ENCODE peak calls at places on chromosomes 6 and 20, in seven cellular contexts. U is HepG2, D is SK-N-SH, J is HCT116, R is K562, E is H1, Y is GM12878. T is an unnamed sample.

GRCh38 chr6:124223596-124223995 is 419.9 kb downstream of the NKAIN2 start:
- DNase-seq in U (no peak), D (no peak), J (no peak), R (no peak), E (no peak), Y (no peak), T (no peak)

GRCh38 chr6:29632789-29633531 is at the start of gene GABBR1:
- DNase-seq in U (no peak), D (peak), J (peak), R (peak), E (peak), Y (no peak), T (peak)

GRCh38 chr20:57250607-57251343 is 15.7 kb downstream of the BMP7 start:
- DNase-seq in U (no peak), D (peak), J (no peak), R (no peak), E (no peak), Y (no peak), T (no peak)

GRCh38 chr20:23228912-23229311 is 121.7 kb upstream of the NXT1 start:
- DNase-seq in U (no peak), D (no peak), J (no peak), R (no peak), E (peak), Y (no peak), T (no peak)

GRCh38 chr20:35992713-35993335 is 24.4 kb downstream of the CNBD2 start:
- DNase-seq in U (peak), D (peak), J (peak), R (peak), E (no peak), Y (peak), T (peak)

GRCh38 chr6:34130870-34131269 is 15.0 kb downstream of the GRM4 start:
- DNase-seq in U (no peak), D (no peak), J (no peak), R (peak), E (no peak), Y (no peak), T (no peak)

GRCh38 chr20:45016089-45016641 is 49.9 kb downstream of the STK4 start:
- DNase-seq in U (no peak), D (no peak), J (no peak), R (no peak), E (no peak), Y (no peak), T (no peak)

GRCh38 chr6:137417411-137417810 is 76.8 kb downstream of the OLIG3 start:
- DNase-seq in U (no peak), D (no peak), J (no peak), R (no peak), E (no peak), Y (no peak), T (no peak)

GRCh38 chr6:106918128-106918527 is 56.4 kb downstream of the CD24 start:
- DNase-seq in U (no peak), D (no peak), J (no peak), R (no peak), E (no peak), Y (no peak), T (no peak)

GRCh38 chr20:62804021-62804631 is 509 bp upstream of the OGFR start:
- DNase-seq in U (peak), D (peak), J (no peak), R (no peak), E (no peak), Y (no peak), T (no peak)

GRCh38 chr6:82145926-82146452 is 101.6 kb downstream of the IBTK start:
- DNase-seq in U (no peak), D (no peak), J (no peak), R (no peak), E (no peak), Y (no peak), T (no peak)

GRCh38 chr6:43436577-43437282 is 9.4 kb downstream of the ABCC10 start:
- DNase-seq in U (peak), D (no peak), J (no peak), R (peak), E (no peak), Y (no peak), T (peak)

GRCh38 chr6:17469006-17469972 is 75.9 kb downstream of the CAP2 start:
- DNase-seq in U (no peak), D (no peak), J (no peak), R (no peak), E (peak), Y (no peak), T (peak)

GRCh38 chr6:105068407-105068806 is 111.4 kb downstream of the POPDC3 start:
- DNase-seq in U (peak), D (no peak), J (no peak), R (no peak), E (no peak), Y (no peak), T (no peak)
- TF ChIP-seq JUND in U (no peak), D (no peak), J (no peak), R (no peak), E (no peak), Y (no peak), T (no peak)

GRCh38 chr6:159978291-159979135 is 9.6 kb downstream of the IGF2R start:
- DNase-seq in U (no peak), D (no peak), J (no peak), R (no peak), E (no peak), Y (peak), T (no peak)

GRCh38 chr6:159976844-159977241 is 8.0 kb downstream of the IGF2R start:
- DNase-seq in U (no peak), D (no peak), J (no peak), R (no peak), E (no peak), Y (no peak), T (no peak)

GRCh38 chr6:159979136-159979874 is 10.4 kb downstream of the IGF2R start:
- DNase-seq in U (peak), D (no peak), J (no peak), R (no peak), E (no peak), Y (peak), T (no peak)

GRCh38 chr6:159974932-159975331 is 6.0 kb downstream of the IGF2R start:
- DNase-seq in U (no peak), D (no peak), J (no peak), R (no peak), E (no peak), Y (no peak), T (no peak)

GRCh38 chr6:159977242-159978214 is 8.6 kb downstream of the IGF2R start:
- DNase-seq in U (no peak), D (no peak), J (no peak), R (no peak), E (no peak), Y (no peak), T (no peak)
- TF ChIP-seq JUND in U (no peak), D (no peak), J (no peak), R (no peak), E (no peak), Y (no peak), T (no peak)

GRCh38 chr6:109260126-109260525 is 122.1 kb downstream of the CD164 start:
- DNase-seq in U (no peak), D (no peak), J (no peak), R (no peak), E (no peak), Y (no peak), T (no peak)

GRCh38 chr6:109257494-109257893 is 124.8 kb downstream of the CD164 start:
- DNase-seq in U (no peak), D (peak), J (no peak), R (no peak), E (no peak), Y (no peak), T (no peak)

GRCh38 chr6:109258129-109258528 is 124.1 kb downstream of the CD164 start:
- DNase-seq in U (peak), D (no peak), J (no peak), R (no peak), E (no peak), Y (no peak), T (no peak)

GRCh38 chr6:109252261-109253041 is 129.8 kb downstream of the CD164 start:
- DNase-seq in U (peak), D (no peak), J (no peak), R (no peak), E (no peak), Y (no peak), T (no peak)

GRCh38 chr6:109255946-109256628 is 126.2 kb downstream of the CD164 start:
- DNase-seq in U (no peak), D (no peak), J (no peak), R (no peak), E (no peak), Y (no peak), T (no peak)
- TF ChIP-seq JUND in U (no peak), D (no peak), J (no peak), R (no peak), E (no peak), Y (no peak), T (no peak)

DNA sequence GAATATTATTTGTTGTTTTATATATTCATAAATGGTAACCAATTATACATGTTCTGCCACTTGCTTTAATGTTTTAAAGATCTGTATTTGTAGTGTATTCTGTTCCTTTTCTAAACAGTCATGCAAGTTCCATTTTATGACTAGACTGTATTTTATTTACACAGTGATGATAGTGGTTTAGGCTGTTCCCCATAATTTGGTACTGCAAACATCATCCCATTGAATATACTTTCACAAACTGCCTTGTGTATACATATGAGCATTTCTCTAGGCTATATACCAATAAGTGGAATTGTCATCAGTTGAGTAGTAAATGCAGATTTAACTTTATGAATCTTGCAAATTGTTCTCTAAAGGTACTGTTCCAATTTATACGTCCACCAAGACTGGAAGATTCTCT is 738.0 kb downstream of the EPHA7 start:
- DNase-seq in U (no peak), D (no peak), J (no peak), R (no peak), E (no peak), Y (no peak), T (peak)
- TF ChIP-seq JUND in U (no peak), D (no peak), J (no peak), R (no peak), E (no peak), Y (no peak), T (no peak)

GRCh38 chr6:19465760-19466159 is 371.4 kb upstream of the ID4 start:
- DNase-seq in U (no peak), D (no peak), J (no peak), R (no peak), E (no peak), Y (no peak), T (peak)
- TF ChIP-seq JUND in U (no peak), D (no peak), J (no peak), R (no peak), E (no peak), Y (no peak), T (peak)